ENCODE peak calls at places on chromosomes 13 and 19, in seven cellular contexts. M is mucosa of descending colon, V is kidney epithelial cell, Q is esophagus muscularis mucosa, C is fibroblast of lung, E is left ventricle myocardium inferior, G is ovary. A is an unnamed sample.

GRCh38 chr19:36140289-36141038 is 598 bp downstream of the CAPNS1 start:
- DNase-seq in M (peak), C (peak), E (peak), G (peak), V (no peak), Q (no peak), A (no peak)

GRCh38 chr19:13102666-13103584 is at the start of gene LYL1:
- DNase-seq in E (peak), G (peak), Q (no peak), C (no peak), V (no peak), M (peak), A (no peak)

GRCh38 chr13:79496188-79496587 is 15.2 kb downstream of the NDFIP2 start:
- DNase-seq in V (no peak), Q (no peak), G (no peak), E (no peak), C (no peak), M (no peak), A (no peak)

GRCh38 chr19:29517412-29517811 is 8.4 kb upstream of the VSTM2B start:
- DNase-seq in E (no peak), M (no peak), V (no peak), G (peak), C (no peak), Q (no peak), A (no peak)

GRCh38 chr13:49524740-49525501 is 29.2 kb downstream of the PHF11 start:
- DNase-seq in G (no peak), V (no peak), E (no peak), C (no peak), M (no peak), Q (no peak), A (no peak)

GRCh38 chr13:39935155-39935554 is 279.7 kb downstream of the COG6 start:
- DNase-seq in Q (no peak), G (no peak), V (no peak), E (no peak), M (no peak), C (no peak), A (no peak)

GRCh38 chr19:46979103-46979769 is 40.4 kb upstream of the NPAS1 start:
- DNase-seq in C (no peak), G (no peak), Q (no peak), V (no peak), M (no peak), E (no peak), A (no peak)

GRCh38 chr13:111661052-111661451 is 340.6 kb downstream of the TEX29 start:
- DNase-seq in C (no peak), E (no peak), Q (no peak), V (no peak), G (no peak), M (no peak), A (no peak)

GRCh38 chr19:55519461-55520311 is 17.2 kb downstream of the SBK2 start:
- DNase-seq in Q (no peak), V (no peak), M (no peak), E (no peak), G (no peak), C (peak), A (no peak)

DNA sequence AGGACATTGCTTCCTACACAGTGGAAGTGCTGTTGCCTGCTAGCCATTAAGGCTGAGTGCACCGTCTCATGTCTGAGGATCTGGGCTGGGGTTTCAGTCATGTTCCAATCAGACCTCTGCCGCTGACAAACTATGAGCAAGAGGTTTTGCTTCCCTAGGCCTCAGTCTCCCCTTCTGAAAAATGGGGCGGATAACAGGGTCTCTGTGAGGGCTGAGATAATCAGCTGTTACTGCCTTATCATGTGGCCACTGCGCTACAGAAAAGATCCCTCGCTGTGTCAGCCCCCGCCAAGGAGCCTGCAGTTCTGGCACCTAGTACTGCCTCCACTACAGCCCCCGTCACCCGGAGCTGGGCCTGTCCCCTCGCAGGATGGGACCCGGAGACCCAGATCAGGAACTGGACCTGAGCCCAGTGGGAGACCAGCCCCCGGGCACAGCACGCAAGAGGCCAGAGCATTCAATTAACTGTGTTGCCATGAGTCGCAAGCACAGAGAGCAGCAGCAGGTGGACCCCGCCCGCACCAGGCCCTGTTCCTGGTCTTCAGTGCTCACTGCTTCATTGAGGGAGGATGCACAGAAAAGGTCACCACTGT is 3.0 kb upstream of the PNKP start:
- DNase-seq in Q (no peak), G (peak), V (no peak), C (no peak), E (no peak), M (peak), A (no peak)
- H3K4me3 ChIP-seq in Q (peak), G (peak), V (peak), C (peak), E (peak), M (peak), A (peak)

GRCh38 chr13:65971541-65971940 is 1258.6 kb downstream of the PCDH9 start:
- DNase-seq in V (no peak), G (no peak), E (no peak), Q (no peak), C (no peak), M (no peak), A (no peak)
- TF ChIP-seq CTCF in V (no peak), G (no peak), E (no peak), Q (no peak), C (no peak), M (no peak), A (no peak)

GRCh38 chr13:98858206-98858605 is 105.7 kb upstream of the SLC15A1 start:
- DNase-seq in E (no peak), C (no peak), M (no peak), V (no peak), Q (no peak), G (no peak), A (no peak)

GRCh38 chr13:98856983-98857382 is 104.5 kb upstream of the SLC15A1 start:
- DNase-seq in V (no peak), M (peak), C (no peak), G (no peak), E (no peak), Q (no peak), A (no peak)

DNA sequence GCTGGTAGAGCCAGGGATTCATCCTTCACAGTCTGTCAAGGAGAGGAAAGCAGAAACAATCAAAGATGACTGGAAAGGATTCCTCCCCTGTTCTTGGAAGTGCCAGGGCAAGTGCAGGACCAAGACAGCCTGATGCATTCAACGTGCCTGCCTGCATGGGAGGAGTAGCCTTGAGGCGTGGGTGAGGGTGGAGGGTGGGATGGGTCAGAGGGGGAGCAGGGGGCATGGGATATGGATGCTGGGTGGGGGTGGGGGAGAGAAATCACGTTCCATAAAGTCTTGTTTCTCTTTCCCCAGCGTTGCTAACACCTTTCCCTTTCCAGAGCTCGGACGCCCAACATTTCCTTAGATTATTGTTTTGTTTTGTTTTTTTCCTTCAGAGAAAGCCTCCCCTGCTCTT is 108.0 kb upstream of the SLC15A1 start:
- DNase-seq in Q (no peak), C (no peak), G (no peak), M (no peak), V (no peak), E (no peak), A (no peak)
- H3K4me3 ChIP-seq in Q (no peak), C (no peak), G (no peak), M (no peak), V (no peak), E (no peak), A (no peak)

DNA sequence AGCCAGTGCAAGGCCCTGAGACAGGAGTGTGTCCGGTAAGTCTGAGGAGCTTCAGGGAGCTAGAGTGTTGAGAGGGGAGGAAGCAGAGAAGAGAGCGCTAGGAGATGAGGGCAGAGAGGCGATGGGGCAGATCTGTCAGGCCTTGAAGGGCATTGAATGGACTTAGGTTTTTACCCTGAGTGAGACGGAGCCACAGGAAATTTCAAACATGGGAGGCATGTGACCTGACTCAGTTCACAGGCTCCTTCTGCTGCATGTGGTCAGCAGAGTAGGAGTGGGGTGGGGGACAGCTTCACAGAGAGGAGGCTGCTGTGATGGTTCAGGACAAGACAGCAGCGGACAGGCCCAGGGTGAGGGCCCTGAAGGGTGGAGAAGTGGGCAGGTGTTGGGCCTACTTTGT is 2.5 kb upstream of the FAM98C start:
- DNase-seq in E (no peak), V (no peak), G (no peak), C (no peak), M (no peak), Q (no peak), A (no peak)
- TF ChIP-seq CTCF in E (no peak), V (no peak), G (no peak), C (no peak), M (no peak), Q (no peak), A (no peak)

DNA sequence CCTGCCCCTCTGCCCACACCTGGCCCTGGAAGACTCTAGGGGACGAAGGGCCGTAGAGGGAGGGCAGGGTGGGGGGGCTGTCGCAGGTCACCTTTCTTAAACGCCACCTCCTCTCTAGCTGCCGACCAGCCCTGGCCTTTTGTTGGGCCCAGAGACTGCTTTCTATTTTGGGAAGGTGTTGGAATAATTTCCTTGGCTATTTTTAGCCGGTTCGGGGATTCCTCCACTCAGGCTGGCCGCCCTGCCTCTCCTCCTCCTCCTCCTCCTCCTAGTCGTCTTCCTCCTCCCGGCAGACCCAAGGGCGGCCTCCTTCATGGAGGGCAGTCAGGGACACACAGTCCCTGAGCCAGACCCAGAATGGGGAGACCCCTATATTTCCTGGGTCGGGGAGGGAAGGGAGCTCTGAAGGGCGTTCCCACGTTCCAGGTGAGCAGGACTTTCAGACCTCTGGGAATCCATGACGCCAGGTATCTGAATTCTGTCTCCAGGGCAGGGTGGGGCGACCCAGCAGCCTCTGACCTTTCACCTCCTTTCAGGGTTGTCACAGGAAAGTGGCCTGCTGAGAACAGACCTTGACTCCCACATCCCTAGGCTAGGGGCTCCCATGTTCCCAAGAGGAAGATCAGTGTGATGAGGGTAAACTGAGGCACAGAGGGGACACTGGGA is 19.9 kb downstream of the GADD45B start:
- DNase-seq in V (no peak), G (no peak), M (peak), Q (no peak), E (no peak), C (peak), A (no peak)
- H3K4me3 ChIP-seq in V (no peak), G (peak), M (no peak), Q (peak), E (peak), C (no peak), A (no peak)

DNA sequence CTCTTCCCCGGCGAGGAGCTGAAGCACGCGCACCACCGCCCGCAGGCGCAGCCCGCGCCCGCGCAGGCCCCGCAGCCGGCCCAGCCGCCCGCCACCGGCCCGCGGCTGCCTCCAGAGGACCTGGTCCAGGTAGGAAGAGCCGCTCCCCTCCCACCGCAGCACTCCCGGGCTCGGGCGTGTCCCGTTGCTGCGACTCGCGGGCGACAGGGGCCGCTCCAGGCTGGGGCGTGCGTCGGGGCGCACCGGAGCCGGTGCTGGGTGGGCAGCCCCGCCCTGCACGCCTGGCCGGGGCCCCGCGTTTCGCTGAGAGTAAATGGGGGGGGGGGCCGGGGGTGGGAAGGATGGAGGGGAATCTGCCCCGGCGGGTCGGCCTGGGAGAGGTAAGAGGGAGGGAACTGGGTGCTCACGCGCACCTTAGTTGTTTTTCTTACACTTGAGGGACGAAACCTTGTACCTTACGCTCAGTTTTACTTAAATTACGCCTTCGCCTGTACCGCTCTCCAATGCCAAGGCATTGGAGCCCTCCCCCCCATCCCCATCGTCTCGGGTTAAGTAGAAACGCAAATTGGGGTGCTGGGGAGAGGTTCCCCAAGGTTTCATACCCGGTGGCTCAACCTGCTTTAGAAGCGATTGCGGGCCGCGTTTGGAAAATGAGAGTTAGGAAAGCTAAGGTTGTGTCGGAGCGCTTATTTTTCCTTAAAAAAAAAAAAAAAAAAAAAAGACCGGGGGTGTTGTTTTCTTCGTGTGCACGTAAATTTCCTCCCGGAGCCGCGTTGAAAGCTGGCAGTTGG is 850 bp downstream of the KLF5 start:
- DNase-seq in V (no peak), Q (no peak), E (peak), M (no peak), C (no peak), G (peak), A (no peak)
- TF ChIP-seq CTCF in V (peak), Q (peak), E (peak), M (no peak), C (no peak), G (no peak), A (no peak)

GRCh38 chr13:19591864-19592263 is 30.5 kb upstream of the TPTE2 start:
- DNase-seq in Q (peak), V (no peak), M (no peak), C (no peak), G (no peak), E (no peak), A (no peak)

GRCh38 chr13:19589312-19589711 is 28.0 kb upstream of the TPTE2 start:
- DNase-seq in E (no peak), G (no peak), V (no peak), C (no peak), Q (no peak), M (no peak), A (no peak)

GRCh38 chr13:19590423-19590822 is 29.1 kb upstream of the TPTE2 start:
- DNase-seq in C (no peak), V (no peak), G (no peak), Q (peak), E (no peak), M (no peak), A (no peak)

GRCh38 chr13:19586904-19587634 is 25.7 kb upstream of the TPTE2 start:
- DNase-seq in V (no peak), M (peak), C (peak), E (no peak), G (no peak), Q (peak), A (peak)

DNA sequence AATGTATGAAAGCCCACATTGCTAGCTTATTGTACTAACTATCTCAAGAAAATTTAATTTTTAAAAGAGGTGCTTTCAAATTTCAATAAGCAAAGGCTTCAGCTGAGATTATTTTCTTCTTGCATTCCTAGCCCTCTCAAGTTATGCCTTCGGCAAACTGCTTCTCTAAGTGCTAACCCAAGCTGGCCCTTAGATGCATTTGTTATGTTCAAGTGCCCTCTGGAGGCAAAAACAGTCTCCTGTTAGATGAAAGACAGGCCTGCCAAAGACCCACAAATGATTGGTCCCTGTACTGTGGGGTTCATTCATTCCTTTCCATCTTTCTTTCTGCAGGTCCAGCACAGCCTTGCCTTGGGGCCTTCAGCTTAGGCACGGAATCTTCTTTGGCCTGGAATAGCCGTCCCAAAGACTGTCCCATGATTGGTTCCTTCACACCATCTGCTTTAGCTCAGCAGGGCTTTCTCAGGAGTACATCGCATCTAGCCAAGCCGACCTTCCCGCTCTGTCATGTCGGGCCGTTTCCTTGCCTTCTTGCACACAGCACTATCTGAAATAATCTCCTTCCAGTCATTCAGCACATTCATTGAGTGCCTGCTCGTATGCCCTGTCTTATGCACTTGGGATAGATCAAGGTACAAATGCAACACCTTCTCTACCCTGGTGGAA is 26.4 kb upstream of the TPTE2 start:
- DNase-seq in Q (no peak), C (peak), E (no peak), V (no peak), G (no peak), M (peak), A (no peak)
- H3K4me3 ChIP-seq in Q (no peak), C (no peak), E (no peak), V (no peak), G (no peak), M (no peak), A (no peak)

DNA sequence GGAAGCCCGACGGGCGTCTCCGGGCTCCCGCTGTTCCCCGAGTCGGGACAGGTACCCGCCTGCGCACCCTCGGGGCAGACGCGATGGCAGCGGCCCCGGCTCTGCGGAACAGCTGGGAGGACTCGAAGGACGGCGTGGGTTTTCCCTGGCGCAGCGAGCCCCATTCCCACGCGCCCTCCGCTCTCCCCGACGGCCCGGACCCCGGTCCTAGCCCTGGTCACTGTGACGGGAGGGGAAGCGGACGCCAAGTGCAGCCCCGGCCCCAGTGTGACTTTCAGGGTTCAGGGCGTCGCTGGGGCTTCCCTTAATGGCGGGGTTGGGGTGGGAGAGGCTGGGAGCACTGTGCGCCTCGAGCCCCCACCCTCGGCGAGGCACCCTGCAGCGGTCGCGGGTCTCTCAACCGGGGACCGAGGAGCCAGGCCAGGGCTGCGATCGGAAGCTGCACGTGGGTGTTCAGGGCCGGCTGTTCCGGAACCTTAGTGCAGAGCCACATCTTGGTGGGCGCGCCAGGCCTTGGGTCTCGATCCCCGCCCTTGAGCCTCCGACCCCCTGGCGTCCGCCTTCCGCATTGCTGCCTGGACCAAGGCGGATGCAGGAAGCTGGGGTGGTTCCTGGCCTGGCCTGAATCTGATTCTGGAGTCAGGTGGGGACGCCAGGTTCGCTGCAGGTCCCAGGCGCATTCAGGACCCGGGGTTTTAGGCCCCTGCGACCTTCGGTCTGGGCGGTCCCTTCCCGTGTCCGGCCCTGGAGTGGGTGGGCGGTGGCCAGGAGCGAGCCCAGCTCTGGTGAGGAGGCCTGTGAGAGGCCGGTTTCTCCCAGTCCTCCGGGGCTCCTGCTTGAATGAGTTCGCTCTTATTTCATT is 3.5 kb downstream of the LGALS7B start:
- DNase-seq in G (peak), C (peak), Q (no peak), M (peak), E (peak), V (no peak), A (no peak)
- TF ChIP-seq CTCF in G (no peak), C (no peak), Q (no peak), M (peak), E (peak), V (peak), A (peak)

A was measured in GM12864.